ENCODE peak calls at places on chromosomes 12 and 14, in six cellular contexts. One of them, this sample, is unnamed.
A peak's percentile ranks its signal among the peaks of the same experiment; 100 is the strongest.

GRCh38 chr12:4477133-4477532 is 31.5 kb upstream of the FGF6 start:
- DNase-seq in NAMALWA: no peak
- DNase-seq in T1000: no peak
- DNase-seq in NCI-H1105 treated with DMSO at 0.1 percent for 48 hours: no peak
- DNase-seq in CD8-positive, alpha-beta memory T cell: no peak
- DNase-seq in HTR-8/SVneo: no peak
- DNase-seq in this sample: no peak

GRCh38 chr12:25040593-25040992 is 91.7 kb upstream of the BCAT1 start:
- DNase-seq in NAMALWA: no peak
- DNase-seq in T1000: no peak
- DNase-seq in NCI-H1105 treated with DMSO at 0.1 percent for 48 hours: no peak
- DNase-seq in CD8-positive, alpha-beta memory T cell: no peak
- DNase-seq in HTR-8/SVneo: no peak
- DNase-seq in this sample: no peak

GRCh38 chr12:109089683-109090082 is 3.6 kb downstream of the ALKBH2 start:
- DNase-seq in NAMALWA: no peak
- DNase-seq in T1000: no peak
- DNase-seq in NCI-H1105 treated with DMSO at 0.1 percent for 48 hours: no peak
- DNase-seq in CD8-positive, alpha-beta memory T cell: no peak
- DNase-seq in HTR-8/SVneo: no peak
- DNase-seq in this sample: no peak

GRCh38 chr14:77290705-77291104 is 19.7 kb upstream of the NGB start:
- DNase-seq in NAMALWA: peak; percentile 17
- DNase-seq in T1000: no peak
- DNase-seq in NCI-H1105 treated with DMSO at 0.1 percent for 48 hours: no peak
- DNase-seq in CD8-positive, alpha-beta memory T cell: no peak
- DNase-seq in HTR-8/SVneo: no peak
- DNase-seq in this sample: peak; percentile 16

GRCh38 chr14:104886690-104887622 is 21.9 kb downstream of the CEP170B start:
- DNase-seq in NAMALWA: no peak
- DNase-seq in T1000: no peak
- DNase-seq in NCI-H1105 treated with DMSO at 0.1 percent for 48 hours: no peak
- DNase-seq in CD8-positive, alpha-beta memory T cell: no peak
- DNase-seq in HTR-8/SVneo: no peak
- DNase-seq in this sample: no peak

GRCh38 chr12:101552277-101552676 is 42.5 kb upstream of the MYBPC1 start:
- DNase-seq in NAMALWA: no peak
- DNase-seq in T1000: no peak
- DNase-seq in NCI-H1105 treated with DMSO at 0.1 percent for 48 hours: no peak
- DNase-seq in CD8-positive, alpha-beta memory T cell: no peak
- DNase-seq in HTR-8/SVneo: peak; percentile 36
- DNase-seq in this sample: peak; percentile 74

GRCh38 chr14:105999361-106000028 is 473.1 kb downstream of the TMEM121 start:
- DNase-seq in NAMALWA: no peak
- DNase-seq in T1000: no peak
- DNase-seq in NCI-H1105 treated with DMSO at 0.1 percent for 48 hours: no peak
- DNase-seq in CD8-positive, alpha-beta memory T cell: peak; percentile 64
- DNase-seq in HTR-8/SVneo: no peak
- DNase-seq in this sample: peak; percentile 46

GRCh38 chr14:104181761-104182530 is 43.6 kb downstream of the KIF26A start:
- DNase-seq in NAMALWA: no peak
- DNase-seq in T1000: no peak
- DNase-seq in NCI-H1105 treated with DMSO at 0.1 percent for 48 hours: no peak
- DNase-seq in CD8-positive, alpha-beta memory T cell: no peak
- DNase-seq in HTR-8/SVneo: no peak
- DNase-seq in this sample: no peak

GRCh38 chr12:124976999-124977398 is 11.9 kb downstream of the DHX37 start:
- DNase-seq in NAMALWA: no peak
- DNase-seq in T1000: no peak
- DNase-seq in NCI-H1105 treated with DMSO at 0.1 percent for 48 hours: no peak
- DNase-seq in CD8-positive, alpha-beta memory T cell: no peak
- DNase-seq in HTR-8/SVneo: no peak
- DNase-seq in this sample: no peak

GRCh38 chr14:101502761-101503392 is 58.4 kb upstream of the DIO3 start:
- DNase-seq in NAMALWA: no peak
- DNase-seq in T1000: no peak
- DNase-seq in NCI-H1105 treated with DMSO at 0.1 percent for 48 hours: no peak
- DNase-seq in CD8-positive, alpha-beta memory T cell: no peak
- DNase-seq in HTR-8/SVneo: no peak
- DNase-seq in this sample: no peak

GRCh38 chr14:95862243-95862642 is 14.4 kb upstream of the TUNAR start:
- DNase-seq in NAMALWA: peak; percentile 17
- DNase-seq in T1000: no peak
- DNase-seq in NCI-H1105 treated with DMSO at 0.1 percent for 48 hours: no peak
- DNase-seq in CD8-positive, alpha-beta memory T cell: no peak
- DNase-seq in HTR-8/SVneo: no peak
- DNase-seq in this sample: no peak

GRCh38 chr12:50231346-50231745 is 52.0 kb downstream of the LIMA1 start:
- DNase-seq in NAMALWA: no peak
- DNase-seq in T1000: no peak
- DNase-seq in NCI-H1105 treated with DMSO at 0.1 percent for 48 hours: no peak
- DNase-seq in CD8-positive, alpha-beta memory T cell: no peak
- DNase-seq in HTR-8/SVneo: no peak
- DNase-seq in this sample: no peak

GRCh38 chr14:32381869-32382268 is 52.8 kb downstream of the AKAP6 start:
- DNase-seq in NAMALWA: no peak
- DNase-seq in T1000: no peak
- DNase-seq in NCI-H1105 treated with DMSO at 0.1 percent for 48 hours: no peak
- DNase-seq in CD8-positive, alpha-beta memory T cell: no peak
- DNase-seq in HTR-8/SVneo: no peak
- DNase-seq in this sample: no peak

GRCh38 chr12:52156757-52157565 is 34.9 kb downstream of the KRT80 start:
- DNase-seq in NAMALWA: peak; percentile 70
- DNase-seq in T1000: no peak
- DNase-seq in NCI-H1105 treated with DMSO at 0.1 percent for 48 hours: peak; percentile 6
- DNase-seq in CD8-positive, alpha-beta memory T cell: peak; percentile 56
- DNase-seq in HTR-8/SVneo: peak; percentile 75
- DNase-seq in this sample: peak; percentile 77

GRCh38 chr12:122009741-122010140 is 11.9 kb upstream of the BCL7A start:
- DNase-seq in NAMALWA: peak; percentile 94
- DNase-seq in T1000: no peak
- DNase-seq in NCI-H1105 treated with DMSO at 0.1 percent for 48 hours: no peak
- DNase-seq in CD8-positive, alpha-beta memory T cell: no peak
- DNase-seq in HTR-8/SVneo: no peak
- DNase-seq in this sample: no peak

GRCh38 chr12:62848418-62848817 is 86.5 kb downstream of the PPM1H start:
- DNase-seq in NAMALWA: no peak
- DNase-seq in T1000: peak; percentile 46
- DNase-seq in NCI-H1105 treated with DMSO at 0.1 percent for 48 hours: no peak
- DNase-seq in CD8-positive, alpha-beta memory T cell: no peak
- DNase-seq in HTR-8/SVneo: peak; percentile 74
- DNase-seq in this sample: no peak

GRCh38 chr12:64389154-64389553 is 1.4 kb downstream of the C12orf56 start:
- DNase-seq in NAMALWA: no peak
- DNase-seq in T1000: no peak
- DNase-seq in NCI-H1105 treated with DMSO at 0.1 percent for 48 hours: peak; percentile 78
- DNase-seq in CD8-positive, alpha-beta memory T cell: no peak
- DNase-seq in HTR-8/SVneo: no peak
- DNase-seq in this sample: peak; percentile 98

GRCh38 chr12:78802593-78802992 is 62.0 kb upstream of the SYT1 start:
- DNase-seq in NAMALWA: no peak
- DNase-seq in T1000: no peak
- DNase-seq in NCI-H1105 treated with DMSO at 0.1 percent for 48 hours: no peak
- DNase-seq in CD8-positive, alpha-beta memory T cell: no peak
- DNase-seq in HTR-8/SVneo: peak; percentile 53
- DNase-seq in this sample: no peak

GRCh38 chr14:75979071-75979571 is 2.7 kb downstream of the TGFB3 start:
- DNase-seq in NAMALWA: peak; percentile 25
- DNase-seq in T1000: no peak
- DNase-seq in NCI-H1105 treated with DMSO at 0.1 percent for 48 hours: no peak
- DNase-seq in CD8-positive, alpha-beta memory T cell: no peak
- DNase-seq in HTR-8/SVneo: peak; percentile 77
- DNase-seq in this sample: peak; percentile 73

GRCh38 chr12:46553266-46553665 is 180.7 kb upstream of the SLC38A2 start:
- DNase-seq in NAMALWA: no peak
- DNase-seq in T1000: peak; percentile 11
- DNase-seq in NCI-H1105 treated with DMSO at 0.1 percent for 48 hours: no peak
- DNase-seq in CD8-positive, alpha-beta memory T cell: no peak
- DNase-seq in HTR-8/SVneo: no peak
- DNase-seq in this sample: no peak

GRCh38 chr12:25992026-25992782 is 33.7 kb downstream of the RASSF8 start:
- DNase-seq in NAMALWA: no peak
- DNase-seq in T1000: no peak
- DNase-seq in NCI-H1105 treated with DMSO at 0.1 percent for 48 hours: peak; percentile 36
- DNase-seq in CD8-positive, alpha-beta memory T cell: no peak
- DNase-seq in HTR-8/SVneo: no peak
- DNase-seq in this sample: no peak

GRCh38 chr12:92537235-92537960 is 165.4 kb upstream of the PLEKHG7 start:
- DNase-seq in NAMALWA: no peak
- DNase-seq in T1000: no peak
- DNase-seq in NCI-H1105 treated with DMSO at 0.1 percent for 48 hours: no peak
- DNase-seq in CD8-positive, alpha-beta memory T cell: no peak
- DNase-seq in HTR-8/SVneo: no peak
- DNase-seq in this sample: no peak

GRCh38 chr12:83939718-83940117 is 972.9 kb downstream of the SLC6A15 start:
- DNase-seq in NAMALWA: no peak
- DNase-seq in T1000: no peak
- DNase-seq in NCI-H1105 treated with DMSO at 0.1 percent for 48 hours: no peak
- DNase-seq in CD8-positive, alpha-beta memory T cell: no peak
- DNase-seq in HTR-8/SVneo: no peak
- DNase-seq in this sample: no peak

GRCh38 chr12:80778005-80778541 is 61.4 kb downstream of the MYF5 start:
- DNase-seq in NAMALWA: peak; percentile 27
- DNase-seq in T1000: peak; percentile 67
- DNase-seq in NCI-H1105 treated with DMSO at 0.1 percent for 48 hours: peak; percentile 99
- DNase-seq in CD8-positive, alpha-beta memory T cell: no peak
- DNase-seq in HTR-8/SVneo: peak; percentile 53
- DNase-seq in this sample: peak; percentile 99

GRCh38 chr12:7108042-7108927 is 729 bp downstream of the C1RL start:
- DNase-seq in NAMALWA: peak; percentile 68
- DNase-seq in T1000: peak; percentile 39
- DNase-seq in NCI-H1105 treated with DMSO at 0.1 percent for 48 hours: peak; percentile 51
- DNase-seq in CD8-positive, alpha-beta memory T cell: peak; percentile 71
- DNase-seq in HTR-8/SVneo: peak; percentile 90
- DNase-seq in this sample: peak; percentile 75

GRCh38 chr14:89027097-89027740 is 202.8 kb downstream of the TTC8 start:
- DNase-seq in NAMALWA: peak; percentile 44
- DNase-seq in T1000: peak; percentile 14
- DNase-seq in NCI-H1105 treated with DMSO at 0.1 percent for 48 hours: no peak
- DNase-seq in CD8-positive, alpha-beta memory T cell: peak; percentile 56
- DNase-seq in HTR-8/SVneo: peak; percentile 78
- DNase-seq in this sample: peak; percentile 25

GRCh38 chr14:76268700-76269099 is 107.2 kb upstream of the ESRRB start:
- DNase-seq in NAMALWA: no peak
- DNase-seq in T1000: no peak
- DNase-seq in NCI-H1105 treated with DMSO at 0.1 percent for 48 hours: no peak
- DNase-seq in CD8-positive, alpha-beta memory T cell: no peak
- DNase-seq in HTR-8/SVneo: no peak
- DNase-seq in this sample: no peak